ENCODE peak calls at places on chromosomes 3 and 15, in nine cellular contexts. I, C, T, N, W, L, J, F and B are unnamed samples.

GRCh38 chr3:113968986-113969385 is 21.2 kb downstream of the ZDHHC23 start:
- DNase-seq in L (no peak), N (no peak), C (no peak), I (no peak), W (no peak), J (no peak), F (no peak), T (no peak), B (no peak)

GRCh38 chr15:70308011-70308761 is 210.5 kb upstream of the TLE3 start:
- DNase-seq in C (no peak), W (no peak), N (peak), L (no peak), F (no peak), I (no peak), T (no peak), J (peak), B (no peak)

GRCh38 chr3:186825294-186825821 is 17.2 kb upstream of the ADIPOQ start:
- DNase-seq in I (no peak), L (peak), W (peak), N (no peak), J (peak), T (peak), F (no peak), C (no peak), B (no peak)

GRCh38 chr3:11199902-11200678 is 45.8 kb downstream of the HRH1 start:
- DNase-seq in N (no peak), F (no peak), I (no peak), L (no peak), C (no peak), J (no peak), T (no peak), W (no peak), B (no peak)

GRCh38 chr3:112097378-112097777 is 11.2 kb downstream of the C3orf52 start:
- DNase-seq in J (peak), I (no peak), L (no peak), N (no peak), C (no peak), W (peak), F (no peak), T (peak), B (no peak)

GRCh38 chr15:99447497-99448371 is 118.0 kb upstream of the MEF2A start:
- DNase-seq in W (no peak), N (no peak), J (no peak), I (no peak), L (no peak), T (no peak), F (no peak), C (no peak), B (peak)

GRCh38 chr3:197599089-197599765 is 43.5 kb upstream of the BDH1 start:
- DNase-seq in N (peak), L (peak), J (peak), T (peak), I (peak), W (peak), C (peak), F (no peak), B (no peak)

GRCh38 chr3:193708270-193708669 is 115.3 kb downstream of the OPA1 start:
- DNase-seq in C (no peak), N (no peak), I (no peak), J (no peak), L (no peak), F (no peak), T (no peak), W (no peak), B (no peak)

GRCh38 chr3:25870452-25870851 is 80.6 kb downstream of the OXSM start:
- DNase-seq in J (no peak), T (no peak), L (no peak), W (no peak), F (no peak), I (no peak), C (no peak), N (no peak), B (no peak)

GRCh38 chr3:53083496-53083895 is 37.6 kb upstream of the SFMBT1 start:
- DNase-seq in J (no peak), I (no peak), T (no peak), N (no peak), F (no peak), L (no peak), C (no peak), W (peak), B (peak)

GRCh38 chr3:10463191-10464067 is 42.0 kb downstream of the ATP2B2 start:
- DNase-seq in W (no peak), C (no peak), L (no peak), T (no peak), N (no peak), J (no peak), F (no peak), I (no peak), B (no peak)

GRCh38 chr15:93088200-93088980 is 621 bp downstream of the RGMA start:
- DNase-seq in C (no peak), N (no peak), W (no peak), L (peak), J (peak), T (no peak), I (no peak), F (no peak), B (no peak)

GRCh38 chr15:82952156-82953081 is at the start of gene HOMER2:
- DNase-seq in F (peak), N (no peak), C (no peak), W (no peak), T (no peak), L (peak), I (no peak), J (peak), B (no peak)

GRCh38 chr3:39079530-39079929 is 27.7 kb downstream of the WDR48 start:
- DNase-seq in C (no peak), J (no peak), W (no peak), N (no peak), T (no peak), F (no peak), L (no peak), I (no peak), B (no peak)

GRCh38 chr15:87672309-87672897 is 584.1 kb downstream of the NTRK3 start:
- DNase-seq in L (no peak), N (no peak), J (no peak), T (peak), W (peak), I (no peak), C (no peak), F (no peak), B (no peak)

GRCh38 chr3:99570061-99570460 is 68.3 kb upstream of the COL8A1 start:
- DNase-seq in C (no peak), W (no peak), F (no peak), I (no peak), L (no peak), J (no peak), T (no peak), N (no peak), B (no peak)

GRCh38 chr15:42011074-42011473 is 9.8 kb downstream of the PLA2G4E start:
- DNase-seq in F (no peak), I (no peak), T (no peak), L (no peak), W (no peak), J (no peak), C (no peak), N (no peak), B (no peak)

GRCh38 chr3:37974121-37974927 is 16.3 kb upstream of the VILL start:
- DNase-seq in I (no peak), N (peak), T (no peak), J (peak), C (peak), F (no peak), W (peak), L (peak), B (no peak)

GRCh38 chr3:126419151-126419703 is 24.5 kb downstream of the CFAP100 start:
- DNase-seq in J (no peak), L (no peak), F (no peak), N (no peak), W (no peak), T (no peak), C (no peak), I (no peak), B (peak)

GRCh38 chr3:180180795-180181194 is 144.1 kb upstream of the PEX5L start:
- DNase-seq in C (no peak), N (no peak), F (no peak), J (no peak), W (peak), T (peak), I (no peak), L (no peak), B (no peak)

GRCh38 chr15:77689821-77690220 is 57.1 kb upstream of the LINGO1 start:
- DNase-seq in J (no peak), T (no peak), F (no peak), L (no peak), N (no peak), W (no peak), C (no peak), I (no peak), B (no peak)

GRCh38 chr3:99532246-99532645 is 106.1 kb upstream of the COL8A1 start:
- DNase-seq in T (peak), L (no peak), W (peak), J (peak), N (no peak), F (peak), I (peak), C (no peak), B (no peak)

GRCh38 chr3:179700716-179701115 is 47.9 kb downstream of the USP13 start:
- DNase-seq in I (no peak), J (no peak), T (no peak), N (no peak), F (no peak), W (no peak), L (no peak), C (no peak), B (no peak)

GRCh38 chr3:174986685-174987084 is 127.6 kb downstream of the NAALADL2 start:
- DNase-seq in N (no peak), J (no peak), W (peak), C (no peak), L (no peak), F (no peak), I (no peak), T (no peak), B (no peak)

GRCh38 chr3:119149484-119149883 is 3.5 kb downstream of the TEX55 start:
- DNase-seq in L (no peak), W (peak), F (no peak), T (peak), N (peak), J (no peak), I (no peak), C (no peak), B (no peak)

GRCh38 chr15:51750942-51751686 is at the start of gene TMOD2:
- DNase-seq in L (peak), T (no peak), J (peak), C (peak), N (peak), F (no peak), W (no peak), I (no peak), B (no peak)